ENCODE peak calls at places on chromosome 1, in seven cellular contexts. P is nucleus accumbens, R is NCI-H510A, I is heart left ventricle, N is HEK293T, A is B cell, O is posterior vena cava. X is an unnamed sample.

GRCh38 chr1:6502000-6502891 is 10.8 kb upstream of the PLEKHG5 start:
- DNase-seq in R (no peak), N (no peak), A (no peak), O (peak; percentile 91), I (peak; percentile 95), P (peak; percentile 31), X (no peak)

GRCh38 chr1:168887381-168887780 is 158.4 kb upstream of the DPT start:
- DNase-seq in P (no peak), I (no peak), N (no peak), R (no peak), O (no peak), A (no peak), X (no peak)

GRCh38 chr1:197327776-197328364 is 59.8 kb downstream of the CRB1 start:
- DNase-seq in O (no peak), P (no peak), R (no peak), A (no peak), I (no peak), N (no peak), X (no peak)

GRCh38 chr1:36842448-36842847 is 191.9 kb downstream of the GRIK3 start:
- DNase-seq in I (no peak), R (no peak), P (no peak), N (no peak), O (no peak), A (no peak), X (no peak)

GRCh38 chr1:22969224-22969829 is 3.3 kb downstream of the LACTBL1 start:
- DNase-seq in I (no peak), A (no peak), P (no peak), N (no peak), O (peak; percentile 24), R (no peak), X (peak; percentile 16)

GRCh38 chr1:95384570-95384969 is 150.6 kb downstream of the RWDD3 start:
- DNase-seq in A (peak; percentile 1), R (no peak), O (no peak), N (peak; percentile 21), I (peak; percentile 38), P (no peak), X (peak; percentile 2)

GRCh38 chr1:44700573-44700972 is 26.1 kb downstream of the ARMH1 start:
- DNase-seq in A (no peak), N (no peak), I (no peak), R (no peak), P (no peak), O (no peak), X (no peak)

GRCh38 chr1:244730153-244730933 is 77.4 kb downstream of the DESI2 start:
- DNase-seq in R (peak; percentile 7), N (no peak), A (peak; percentile 60), I (peak; percentile 51), O (no peak), P (peak; percentile 43), X (no peak)

GRCh38 chr1:68346192-68346808 is 103.5 kb downstream of the RPE65 start:
- DNase-seq in N (peak; percentile 37), I (no peak), A (no peak), P (no peak), O (no peak), R (no peak), X (no peak)

GRCh38 chr1:225853441-225853840 is 28.7 kb downstream of the TMEM63A start:
- DNase-seq in R (no peak), A (no peak), N (no peak), I (no peak), P (no peak), O (no peak), X (no peak)

GRCh38 chr1:59230622-59231021 is 66.3 kb upstream of the FGGY start:
- DNase-seq in P (no peak), N (no peak), I (no peak), O (no peak), R (no peak), A (no peak), X (no peak)

GRCh38 chr1:98940680-98941079 is 64.0 kb downstream of the PLPPR5 start:
- DNase-seq in O (no peak), A (no peak), R (no peak), P (peak; percentile 25), I (no peak), N (no peak), X (no peak)

GRCh38 chr1:43444827-43445225 is 8.9 kb downstream of the HYI start:
- DNase-seq in N (no peak), O (no peak), A (no peak), P (no peak), R (no peak), I (no peak), X (no peak)

GRCh38 chr1:41578712-41579335 is 94.3 kb upstream of the EDN2 start:
- DNase-seq in R (peak; percentile 23), O (peak; percentile 59), P (no peak), I (no peak), A (no peak), N (peak; percentile 62), X (no peak)

GRCh38 chr1:109185990-109186703 is 27.6 kb upstream of the SARS1 start:
- DNase-seq in A (no peak), O (no peak), N (no peak), I (no peak), P (no peak), R (peak; percentile 54), X (no peak)

GRCh38 chr1:44368471-44369151 is 13.6 kb upstream of the ERI3 start:
- DNase-seq in R (peak; percentile 19), O (no peak), I (no peak), A (no peak), N (no peak), P (no peak), X (no peak)

GRCh38 chr1:209207126-209207700 is 376.3 kb upstream of the CAMK1G start:
- DNase-seq in P (peak; percentile 56), A (no peak), R (no peak), O (no peak), I (peak; percentile 29), N (no peak), X (no peak)